ENCODE peak calls at places on chromosome 17, in nine cellular contexts. R is activated B cell treated with CpG ODN at 0.5 μM for 24 hours; M is head of caudate nucleus; J is naive thymus-derived CD4-positive, alpha-beta T cell; L is NCI-H345; Q is kidney epithelial cell; Z is spleen; X is astrocyte; O is C1 segment of cervical spinal cord. N is an unnamed sample.

GRCh38 chr17:3208484-3208883 is 1.0 kb downstream of the OR1A1 start:
- DNase-seq in Q (no peak), O (no peak), M (no peak), Z (no peak), J (no peak), L (no peak), R (no peak), X (no peak), N (no peak)

GRCh38 chr17:57574040-57574513 is 171.0 kb downstream of the CCDC182 start:
- DNase-seq in Z (no peak), J (no peak), O (no peak), L (no peak), M (no peak), R (no peak), X (peak), Q (no peak), N (no peak)

GRCh38 chr17:58330997-58331814 is 2.6 kb upstream of the TSPOAP1 start:
- DNase-seq in X (no peak), Q (no peak), O (no peak), R (peak), L (no peak), Z (peak), M (no peak), J (peak), N (no peak)

GRCh38 chr17:40516581-40517285 is 15.3 kb upstream of the TNS4 start:
- DNase-seq in L (no peak), O (no peak), X (peak), J (peak), M (no peak), R (no peak), Q (no peak), Z (peak), N (peak)

GRCh38 chr17:17414316-17414937 is 62.4 kb upstream of the MED9 start:
- DNase-seq in Z (no peak), X (peak), O (peak), R (no peak), M (no peak), J (no peak), Q (no peak), L (no peak), N (peak)

GRCh38 chr17:38322156-38322779 is 21.5 kb downstream of the GPR179 start:
- DNase-seq in M (peak), X (peak), Q (no peak), R (peak), O (no peak), Z (peak), L (peak), J (peak), N (no peak)

GRCh38 chr17:62929320-62929719 is 36.7 kb upstream of the TANC2 start:
- DNase-seq in R (no peak), O (no peak), X (no peak), L (no peak), J (no peak), Q (no peak), M (no peak), Z (no peak), N (peak)

GRCh38 chr17:79420318-79421243 is 190.3 kb downstream of the RBFOX3 start:
- DNase-seq in R (no peak), Q (no peak), M (peak), Z (no peak), X (peak), J (no peak), L (peak), O (no peak), N (peak)

GRCh38 chr17:48541574-48542113 is 3.3 kb downstream of the HOXB2 start:
- DNase-seq in M (no peak), Q (no peak), L (peak), X (no peak), R (peak), O (peak), J (no peak), Z (no peak), N (peak)

GRCh38 chr17:50541402-50541915 is 5.5 kb upstream of the SPATA20 start:
- DNase-seq in M (no peak), O (no peak), Q (no peak), R (no peak), L (no peak), J (no peak), X (no peak), Z (no peak), N (no peak)

GRCh38 chr17:44831270-44831770 is 1.2 kb upstream of the GJC1 start:
- DNase-seq in L (no peak), M (no peak), Z (peak), J (no peak), R (no peak), X (no peak), Q (no peak), O (no peak), N (no peak)

GRCh38 chr17:82231562-82232321 is 2.9 kb downstream of the SLC16A3 start:
- DNase-seq in J (no peak), R (no peak), Z (peak), X (no peak), O (no peak), M (no peak), Q (no peak), L (peak), N (no peak)

GRCh38 chr17:69512946-69513345 is 98.4 kb downstream of the MAP2K6 start:
- DNase-seq in Z (no peak), J (no peak), O (no peak), M (no peak), L (no peak), X (no peak), R (no peak), Q (no peak), N (no peak)

GRCh38 chr17:40351185-40352043 is 13.1 kb downstream of the GJD3 start:
- DNase-seq in M (no peak), O (no peak), Q (no peak), Z (peak), J (no peak), R (no peak), X (no peak), L (no peak), N (no peak)

GRCh38 chr17:77408284-77408683 is 267.5 kb downstream of the SEC14L1 start:
- DNase-seq in O (no peak), R (no peak), Z (no peak), X (no peak), J (no peak), L (no peak), M (no peak), Q (no peak), N (no peak)

GRCh38 chr17:21352221-21352980 is 23.8 kb upstream of the KCNJ12 start:
- DNase-seq in L (no peak), R (no peak), J (no peak), Q (no peak), M (no peak), X (no peak), O (no peak), Z (peak), N (no peak)

GRCh38 chr17:66248285-66248684 is 19.1 kb upstream of the APOH start:
- DNase-seq in R (no peak), O (no peak), L (no peak), X (no peak), Z (no peak), Q (no peak), M (no peak), J (no peak), N (no peak)

GRCh38 chr17:81009124-81009523 is 17.5 kb downstream of the CHMP6 start:
- DNase-seq in J (no peak), L (no peak), M (no peak), O (no peak), Z (no peak), R (no peak), X (no peak), Q (no peak), N (no peak)

GRCh38 chr17:80584171-80584905 is 39.7 kb downstream of the RPTOR start:
- DNase-seq in L (no peak), R (no peak), X (peak), Q (no peak), M (no peak), Z (no peak), J (no peak), O (no peak), N (no peak)

N was measured in mammary epithelial cell.